ENCODE peak calls at places on chromosomes 7 and 10, in ten cellular contexts. S, F, E, P, R, W, N, K, X and G are unnamed samples.
A peak's percentile ranks its signal among the peaks of the same experiment; 100 is the strongest.

GRCh38 chr7:56287429-56288138 is 171.4 kb upstream of the NUPR2 start:
- DNase-seq in K (no peak), F (no peak), E (peak; percentile 12), P (no peak), W (no peak), R (no peak), S (no peak), X (peak; percentile 29), N (no peak), G (no peak)

GRCh38 chr7:50869108-50869716 is 86.5 kb upstream of the GRB10 start:
- DNase-seq in N (no peak), E (peak; percentile 73), R (peak; percentile 90), S (no peak), F (peak; percentile 30), P (no peak), W (peak; percentile 43), X (no peak), K (peak; percentile 83), G (no peak)

GRCh38 chr10:60606343-60607080 is 171.8 kb upstream of the CDK1 start:
- DNase-seq in X (no peak), K (peak; percentile 45), F (no peak), W (no peak), S (no peak), R (peak; percentile 95), P (no peak), E (peak; percentile 97), N (no peak), G (no peak)

GRCh38 chr7:105439174-105439893 is 50.6 kb upstream of the SRPK2 start:
- DNase-seq in K (peak; percentile 90), P (no peak), F (peak; percentile 17), X (peak; percentile 80), E (peak; percentile 71), R (peak; percentile 73), W (peak; percentile 69), S (no peak), N (no peak), G (peak; percentile 87)

GRCh38 chr7:66883716-66884115 is 37.3 kb upstream of the TMEM248 start:
- DNase-seq in P (no peak), K (no peak), R (no peak), F (no peak), N (no peak), S (no peak), X (no peak), E (peak; percentile 48), W (no peak), G (no peak)

GRCh38 chr10:99870051-99870730 is 87.8 kb downstream of the ABCC2 start:
- DNase-seq in E (no peak), P (no peak), W (no peak), S (no peak), X (no peak), K (no peak), F (no peak), N (no peak), R (no peak), G (no peak)

GRCh38 chr10:86522385-86522855 is 828 bp upstream of the WAPL start:
- DNase-seq in E (peak; percentile 23), K (peak; percentile 37), F (no peak), P (no peak), W (no peak), R (no peak), N (no peak), S (no peak), X (peak; percentile 23), G (no peak)

GRCh38 chr7:117808910-117809705 is 64.1 kb downstream of the CTTNBP2 start:
- DNase-seq in R (no peak), X (no peak), F (no peak), E (peak; percentile 43), S (no peak), P (no peak), W (no peak), N (no peak), K (no peak), G (peak; percentile 59)

GRCh38 chr10:100245484-100246220 is 16.3 kb upstream of the CHUK start:
- DNase-seq in W (no peak), K (no peak), N (no peak), S (no peak), E (peak; percentile 57), F (no peak), R (peak; percentile 43), X (no peak), P (no peak), G (no peak)